ENCODE peak calls at places on chromosomes 16 and 17, in six cellular contexts. P is GM23338, F is HCT116, W is GM23248, X is hepatocyte, M is MM.1S. H is an unnamed sample.

GRCh38 chr17:33038740-33039139 is 47.1 kb downstream of the SPACA3 start:
- DNase-seq in P (peak; percentile 80), F (peak; percentile 15), W (peak; percentile 48), X (peak; percentile 61), M (no peak), H (peak; percentile 85)

GRCh38 chr17:82647593-82648164 is 565 bp downstream of the WDR45B start:
- DNase-seq in P (peak; percentile 34), F (no peak), W (peak; percentile 57), X (peak; percentile 68), M (peak; percentile 30), H (peak; percentile 54)

GRCh38 chr16:16095646-16096045 is 127.6 kb downstream of the ABCC6 start:
- DNase-seq in P (no peak), F (no peak), W (peak; percentile 25), X (no peak), M (no peak), H (no peak)

GRCh38 chr16:55909876-55910275 is 34.7 kb upstream of the CES5A start:
- DNase-seq in P (no peak), F (no peak), W (no peak), X (no peak), M (no peak), H (no peak)

GRCh38 chr17:16908282-16908681 is 63.6 kb downstream of the TNFRSF13B start:
- DNase-seq in P (no peak), F (no peak), W (no peak), X (no peak), M (no peak), H (no peak)

GRCh38 chr16:11414815-11415775 is 69.8 kb downstream of the RMI2 start:
- DNase-seq in P (no peak), F (no peak), W (no peak), X (no peak), M (no peak), H (peak; percentile 52)

GRCh38 chr17:47742319-47743181 is 9.5 kb downstream of the TBX21 start:
- DNase-seq in P (peak; percentile 83), F (no peak), W (no peak), X (peak; percentile 32), M (no peak), H (peak; percentile 81)

GRCh38 chr17:66737524-66737923 is 97.4 kb upstream of the CACNG5 start:
- DNase-seq in P (peak; percentile 79), F (no peak), W (peak; percentile 90), X (peak; percentile 24), M (no peak), H (peak; percentile 79)

GRCh38 chr16:10078541-10078949 is 103.7 kb downstream of the GRIN2A start:
- DNase-seq in P (peak; percentile 80), F (no peak), W (no peak), X (no peak), M (no peak), H (peak; percentile 71)

GRCh38 chr16:52812945-52813556 is 239.6 kb downstream of the CHD9NB start:
- DNase-seq in P (no peak), F (peak; percentile 73), W (peak; percentile 25), X (peak; percentile 9), M (no peak), H (no peak)

GRCh38 chr16:82633964-82634600 is 7.3 kb downstream of the CDH13 start:
- DNase-seq in P (no peak), F (no peak), W (peak; percentile 56), X (no peak), M (no peak), H (no peak)

GRCh38 chr16:49338867-49339266 is 34.7 kb upstream of the C16orf78 start:
- DNase-seq in P (no peak), F (no peak), W (no peak), X (no peak), M (no peak), H (no peak)

GRCh38 chr17:34367486-34368270 is 4.6 kb upstream of the CCL1 start:
- DNase-seq in P (no peak), F (no peak), W (no peak), X (no peak), M (no peak), H (no peak)

GRCh38 chr17:72474740-72475477 is 354.1 kb downstream of the SOX9 start:
- DNase-seq in P (peak; percentile 36), F (no peak), W (no peak), X (peak; percentile 62), M (no peak), H (no peak)

GRCh38 chr16:81831722-81832126 is 52.6 kb downstream of the PLCG2 start:
- DNase-seq in P (peak; percentile 34), F (no peak), W (peak; percentile 19), X (no peak), M (peak; percentile 82), H (no peak)

GRCh38 chr16:67833035-67833417 is 9.1 kb upstream of the THAP11 start:
- DNase-seq in P (no peak), F (no peak), W (peak; percentile 94), X (no peak), M (no peak), H (no peak)

GRCh38 chr16:85396879-85397871 is 215.9 kb upstream of the GSE1 start:
- DNase-seq in P (peak; percentile 54), F (no peak), W (no peak), X (peak; percentile 79), M (no peak), H (no peak)

GRCh38 chr16:31350275-31351005 is 4.5 kb upstream of the ITGAX start:
- DNase-seq in P (no peak), F (no peak), W (no peak), X (no peak), M (no peak), H (no peak)

GRCh38 chr16:78874241-78874983 is 726.1 kb downstream of the MAF start:
- DNase-seq in P (no peak), F (no peak), W (no peak), X (no peak), M (no peak), H (no peak)

GRCh38 chr17:32672701-32673100 is 185.9 kb downstream of the CDK5R1 start:
- DNase-seq in P (no peak), F (no peak), W (no peak), X (no peak), M (no peak), H (no peak)

GRCh38 chr16:22751685-22752084 is 62.3 kb upstream of the HS3ST2 start:
- DNase-seq in P (no peak), F (no peak), W (no peak), X (no peak), M (no peak), H (no peak)

GRCh38 chr17:62206550-62206949 is 141.5 kb upstream of the MED13 start:
- DNase-seq in P (no peak), F (no peak), W (no peak), X (no peak), M (no peak), H (no peak)

GRCh38 chr16:21638573-21638975 is 13.8 kb downstream of the IGSF6 start:
- DNase-seq in P (no peak), F (no peak), W (peak; percentile 92), X (no peak), M (no peak), H (no peak)

GRCh38 chr16:46747777-46748651 is at the start of gene MYLK3:
- DNase-seq in P (peak; percentile 78), F (no peak), W (no peak), X (peak; percentile 36), M (no peak), H (peak; percentile 30)

GRCh38 chr17:63446218-63446980 is at the start of gene CYB561:
- DNase-seq in P (peak; percentile 82), F (peak; percentile 46), W (peak; percentile 85), X (peak; percentile 88), M (peak; percentile 68), H (peak; percentile 82)

GRCh38 chr17:63445571-63446217 is 412 bp downstream of the CYB561 start:
- DNase-seq in P (peak; percentile 72), F (peak; percentile 58), W (peak; percentile 84), X (peak; percentile 59), M (peak; percentile 63), H (peak; percentile 83)

GRCh38 chr17:63446981-63447687 is 1.0 kb upstream of the CYB561 start:
- DNase-seq in P (peak; percentile 77), F (no peak), W (no peak), X (no peak), M (no peak), H (peak; percentile 30)

GRCh38 chr17:63448655-63449054 is 2.5 kb upstream of the CYB561 start:
- DNase-seq in P (no peak), F (no peak), W (no peak), X (no peak), M (no peak), H (no peak)

GRCh38 chr17:63447688-63448005 is 1.5 kb upstream of the CYB561 start:
- DNase-seq in P (no peak), F (no peak), W (no peak), X (no peak), M (no peak), H (no peak)
- TF ChIP-seq EZH2phosphoT487 in P (no peak), F (no peak), W (no peak), X (no peak), M (no peak), H (no peak)

GRCh38 chr16:86406056-86406455 is 104.3 kb upstream of the FOXF1 start:
- DNase-seq in P (no peak), F (no peak), W (no peak), X (no peak), M (no peak), H (no peak)
- H3K27me3 ChIP-seq in P (no peaks in the 10 kb centered on the region), F (no peaks in the 10 kb centered on the region), W (peaks cover 11% of the 10 kb centered on the region), X (no peaks in the 10 kb centered on the region), M (peaks cover 11% of the 10 kb centered on the region), H (no peaks in the 10 kb centered on the region)

GRCh38 chr17:44469676-44470075 is 33.5 kb downstream of the GPATCH8 start:
- DNase-seq in P (no peak), F (no peak), W (no peak), X (no peak), M (no peak), H (no peak)

GRCh38 chr17:44473367-44473766 is 29.8 kb downstream of the GPATCH8 start:
- DNase-seq in P (no peak), F (no peak), W (peak; percentile 30), X (no peak), M (no peak), H (no peak)
- TF ChIP-seq EZH2phosphoT487 in P (no peak), F (no peak), W (no peak), X (no peak), M (no peak), H (no peak)

GRCh38 chr17:2054262-2054739 is 602 bp upstream of the HIC1 start:
- DNase-seq in P (peak; percentile 57), F (no peak), W (peak; percentile 70), X (no peak), M (no peak), H (no peak)
- H3K27me3 ChIP-seq in P (peaks cover 93% of the 10 kb centered on the region), F (no peaks in the 10 kb centered on the region), W (no peaks in the 10 kb centered on the region), X (peaks cover 53% of the 10 kb centered on the region), M (peaks cover 35% of the 10 kb centered on the region), H (peaks cover 94% of the 10 kb centered on the region)

GRCh38 chr17:56868716-56869115 is 34.8 kb downstream of the DGKE start:
- DNase-seq in P (no peak), F (no peak), W (no peak), X (no peak), M (no peak), H (no peak)
- TF ChIP-seq EZH2phosphoT487 in P (no peak), F (no peak), W (no peak), X (no peak), M (no peak), H (no peak)

GRCh38 chr17:77882040-77882439 is 76.5 kb upstream of the TNRC6C start:
- DNase-seq in P (no peak), F (no peak), W (no peak), X (no peak), M (no peak), H (no peak)
- H3K27me3 ChIP-seq in P (peaks cover 8% of the 10 kb centered on the region), F (peaks cover 25% of the 10 kb centered on the region), W (peaks cover 17% of the 10 kb centered on the region), X (no peaks in the 10 kb centered on the region), M (peaks cover 83% of the 10 kb centered on the region), H (no peaks in the 10 kb centered on the region)